ENCODE peak calls at places on chromosomes 12 and 14, in five cellular contexts. V, R, K, P and D are unnamed samples.

GRCh38 chr12:124921200-124922008 is 7.0 kb upstream of the UBC start:
- DNase-seq in R (peak; percentile 63), V (peak; percentile 82), P (peak; percentile 66), K (peak; percentile 44), D (peak; percentile 78)

GRCh38 chr12:84912191-84913142 is at the start of gene SLC6A15:
- DNase-seq in K (no peak), P (peak; percentile 79), R (no peak), V (peak; percentile 88), D (peak; percentile 54)

GRCh38 chr12:95574799-95575452 is 23.6 kb upstream of the USP44 start:
- DNase-seq in K (no peak), R (no peak), V (peak; percentile 71), P (peak; percentile 62), D (peak; percentile 40)

GRCh38 chr14:51447411-51447810 is 204.3 kb upstream of the FRMD6 start:
- DNase-seq in P (no peak), R (no peak), V (no peak), K (no peak), D (no peak)

GRCh38 chr14:38286481-38286880 is 30.6 kb upstream of the CLEC14A start:
- DNase-seq in P (no peak), R (no peak), K (no peak), V (no peak), D (no peak)

GRCh38 chr12:120971299-120972180 is 6.8 kb upstream of the HNF1A start:
- DNase-seq in V (peak; percentile 93), R (peak; percentile 32), K (peak; percentile 34), P (peak; percentile 66), D (no peak)

GRCh38 chr14:32808574-32809098 is 130.0 kb upstream of the NPAS3 start:
- DNase-seq in P (no peak), V (peak; percentile 55), R (no peak), K (peak; percentile 21), D (no peak)

GRCh38 chr14:56650075-56650474 is 70.5 kb downstream of the TMEM260 start:
- DNase-seq in V (no peak), K (no peak), P (no peak), R (no peak), D (no peak)

GRCh38 chr14:74860899-74861733 is 14.8 kb downstream of the PROX2 start:
- DNase-seq in R (peak; percentile 96), V (peak; percentile 90), K (peak; percentile 90), P (peak; percentile 93), D (peak; percentile 84)

GRCh38 chr14:43540948-43541347 is 966.1 kb downstream of the FSCB start:
- DNase-seq in V (peak; percentile 26), P (peak; percentile 1), K (no peak), R (no peak), D (no peak)

DNA sequence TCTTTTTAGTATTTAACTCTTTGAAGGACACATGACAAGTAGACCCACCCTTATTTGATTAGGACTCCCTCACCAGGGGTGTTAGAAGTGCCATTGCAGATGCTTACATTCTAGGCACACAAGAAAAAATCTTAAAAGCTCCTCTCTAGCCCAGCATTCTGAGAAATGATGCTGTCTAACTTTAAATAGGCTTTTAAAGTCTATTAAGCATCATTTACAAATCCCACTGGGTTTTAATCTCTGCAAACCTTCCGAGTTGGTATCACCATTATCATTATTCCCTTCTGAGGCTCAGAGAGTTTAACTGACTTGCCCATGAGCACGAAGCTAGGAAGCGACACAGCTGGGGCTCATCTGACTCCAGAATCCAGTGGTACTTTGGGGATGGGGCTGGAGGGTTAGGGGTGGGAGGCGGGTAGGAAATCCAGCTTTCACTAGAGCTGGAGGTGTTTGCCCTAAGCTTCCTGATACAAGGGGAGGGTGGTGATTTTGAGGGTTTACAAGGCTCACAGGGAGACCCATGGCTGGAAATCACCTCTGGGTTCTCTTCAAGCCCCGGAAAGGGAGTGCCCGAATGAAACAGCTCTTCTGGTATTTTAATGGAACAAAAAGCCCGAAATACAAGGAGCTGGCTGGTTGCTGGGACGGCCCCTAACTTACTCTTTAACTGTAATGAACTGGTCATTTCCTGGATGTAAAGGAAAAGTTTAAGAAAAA is 109.2 kb upstream of the FUT8 start:
- DNase-seq in V (no peak), R (no peak), P (no peak), K (no peak), D (no peak)
- H3K4me1 ChIP-seq in V (no peaks in the 10 kb centered on the region), R (peaks cover 37% of the 10 kb centered on the region), P (peaks cover 16% of the 10 kb centered on the region), K (no peaks in the 10 kb centered on the region), D (no peaks in the 10 kb centered on the region)

GRCh38 chr14:45051896-45052295 is 32.0 kb upstream of the PRPF39 start:
- DNase-seq in R (no peak), P (no peak), V (no peak), K (no peak), D (no peak)
- H3K4me3 ChIP-seq in R (no peak overlapping the region), P (no peak overlapping the region), V (no peak overlapping the region), K (no peak overlapping the region), D (no peak overlapping the region)

GRCh38 chr12:50925920-50926319 is 26.4 kb upstream of the HIGD1C start:
- DNase-seq in K (no peak), P (no peak), R (no peak), V (no peak), D (no peak)
- H3K27ac ChIP-seq in K (peak overlapping the region; percentile 85), P (no peak overlapping the region), R (no peak overlapping the region), V (no peak overlapping the region), D (no peak overlapping the region)

DNA sequence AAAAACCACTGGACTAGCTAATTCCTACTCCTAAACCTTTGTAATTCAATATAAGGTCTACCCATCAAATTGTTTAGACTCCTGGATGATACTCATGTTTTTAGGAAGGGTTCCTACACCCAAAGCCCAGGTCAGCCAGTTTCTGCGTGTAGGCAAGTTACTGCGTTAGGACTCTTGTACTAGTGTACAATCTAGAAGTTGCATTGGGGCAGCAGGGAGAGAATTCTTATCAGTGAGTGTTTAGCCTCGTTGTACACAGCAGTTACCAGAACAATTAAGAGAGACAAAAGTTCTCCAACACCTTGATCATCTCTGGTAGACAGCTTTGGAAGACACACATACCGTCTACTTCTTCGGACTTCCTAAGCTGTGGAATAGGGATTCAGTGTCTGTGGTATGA is 29.2 kb downstream of the FBXL14 start:
- DNase-seq in V (no peak), P (no peak), K (no peak), R (no peak), D (no peak)
- H3K4me1 ChIP-seq in V (peaks cover 3% of the 10 kb centered on the region), P (peaks cover 20% of the 10 kb centered on the region), K (no peaks in the 10 kb centered on the region), R (no peaks in the 10 kb centered on the region), D (peaks cover 12% of the 10 kb centered on the region)

GRCh38 chr14:63544641-63545234 is 1.6 kb upstream of the PPP2R5E start:
- DNase-seq in P (no peak), K (no peak), V (peak; percentile 23), R (no peak), D (peak; percentile 11)
- H3K4me3 ChIP-seq in P (no peak overlapping the region), K (peak overlapping the region; percentile 88), V (peak overlapping the region; percentile 80), R (no peak overlapping the region), D (peak overlapping the region; percentile 77)

GRCh38 chr14:104011824-104012517 is 69.6 kb upstream of the RD3L start:
- DNase-seq in K (no peak), V (no peak), P (peak; percentile 11), R (no peak), D (no peak)
- H3K27ac ChIP-seq in K (no peak overlapping the region), V (no peak overlapping the region), P (no peak overlapping the region), R (no peak overlapping the region), D (no peak overlapping the region)

GRCh38 chr14:68911594-68912227 is 67.4 kb downstream of the ACTN1 start:
- DNase-seq in V (peak; percentile 87), R (peak; percentile 80), K (peak; percentile 84), P (peak; percentile 87), D (peak; percentile 65)

GRCh38 chr14:68906439-68906838 is 72.7 kb downstream of the ACTN1 start:
- DNase-seq in K (no peak), R (no peak), P (no peak), V (no peak), D (no peak)

GRCh38 chr14:68910540-68910939 is 68.6 kb downstream of the ACTN1 start:
- DNase-seq in K (no peak), R (no peak), P (no peak), V (peak; percentile 37), D (no peak)

GRCh38 chr14:68908201-68908600 is 70.9 kb downstream of the ACTN1 start:
- DNase-seq in R (no peak), P (no peak), V (no peak), K (no peak), D (no peak)

GRCh38 chr14:68908860-68909259 is 70.2 kb downstream of the ACTN1 start:
- DNase-seq in P (no peak), K (no peak), V (no peak), R (no peak), D (no peak)
- H3K4me1 ChIP-seq in P (no peaks in the 10 kb centered on the region), K (peaks cover 9% of the 10 kb centered on the region), V (no peaks in the 10 kb centered on the region), R (peaks cover 27% of the 10 kb centered on the region), D (peaks cover 5% of the 10 kb centered on the region)

DNA sequence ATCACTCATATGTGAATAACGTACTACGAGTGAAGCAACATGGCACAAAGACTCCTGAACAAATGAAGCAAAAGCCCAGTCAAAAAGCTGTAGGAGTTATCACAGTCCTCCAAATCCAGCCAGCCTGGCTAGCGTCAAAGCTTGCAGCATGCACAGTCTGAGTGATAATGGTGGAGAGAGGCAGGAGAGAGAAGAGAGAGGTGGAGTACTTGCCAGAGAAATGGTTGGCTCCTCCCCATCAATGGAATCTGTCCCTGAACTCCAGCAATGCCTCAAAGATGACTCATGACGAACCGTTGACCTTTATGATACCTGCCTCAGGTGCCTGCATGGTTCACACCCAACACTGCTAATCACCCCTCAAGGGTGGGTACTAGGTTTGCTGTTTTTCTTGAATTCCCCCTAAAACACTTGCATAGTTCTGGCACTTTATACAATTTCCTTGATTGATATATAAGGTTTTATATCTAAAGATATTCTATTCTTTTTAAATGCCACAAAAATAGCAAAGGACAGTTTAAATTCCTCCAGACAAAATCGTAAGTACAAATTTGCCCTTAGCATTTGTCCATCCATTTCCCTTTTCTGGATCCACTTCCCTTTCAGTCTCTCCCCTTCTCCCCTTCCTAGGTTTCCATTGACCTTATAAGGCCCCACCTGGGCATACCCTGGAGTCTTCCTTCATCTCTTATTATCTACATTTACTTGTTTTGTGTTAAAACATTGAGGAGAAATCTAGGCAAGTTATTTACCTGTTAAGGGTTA is 10.2 kb downstream of the ARHGDIB start:
- DNase-seq in K (peak; percentile 43), V (no peak), R (peak; percentile 13), P (peak; percentile 69), D (no peak)
- H3K4me3 ChIP-seq in K (no peak overlapping the region), V (no peak overlapping the region), R (peak overlapping the region; percentile 30), P (no peak overlapping the region), D (no peak overlapping the region)

GRCh38 chr12:32843528-32844095 is 53.0 kb downstream of the PKP2 start:
- DNase-seq in P (no peak), V (no peak), K (no peak), R (no peak), D (no peak)
- H3K27ac ChIP-seq in P (peak overlapping the region; percentile 94), V (no peak overlapping the region), K (peak overlapping the region; percentile 24), R (no peak overlapping the region), D (peak overlapping the region; percentile 98)

DNA sequence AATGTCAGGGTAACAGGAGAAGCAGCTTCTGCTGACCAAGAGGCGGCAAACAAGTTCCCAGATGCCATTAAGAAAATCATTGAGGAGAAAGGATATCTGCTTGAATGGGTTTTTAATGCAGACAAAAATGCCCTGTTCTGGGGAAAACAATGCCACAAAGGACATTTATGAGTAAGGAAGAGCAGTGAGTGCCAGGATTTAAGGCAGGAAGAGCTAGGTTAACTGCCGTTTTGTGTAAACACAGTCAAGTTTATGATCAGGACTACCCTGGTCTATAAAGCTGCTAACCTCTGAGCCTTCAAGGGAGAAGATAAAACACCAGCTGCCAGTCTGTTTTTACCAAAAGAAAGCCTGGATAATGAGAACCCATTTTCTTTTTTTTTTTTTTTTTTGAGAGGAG is 8.5 kb downstream of the MAPKAPK5 start:
- DNase-seq in V (no peak), R (no peak), P (no peak), K (no peak), D (no peak)
- H3K4me1 ChIP-seq in V (no peaks in the 10 kb centered on the region), R (no peaks in the 10 kb centered on the region), P (peaks cover 3% of the 10 kb centered on the region), K (no peaks in the 10 kb centered on the region), D (peaks cover 3% of the 10 kb centered on the region)